ENCODE peak calls at places on chromosomes 2 and 18, in six cellular contexts. W is HCT116, J is PC-9, I is left lung, B is psoas muscle, C is dorsolateral prefrontal cortex. A is an unnamed sample.

GRCh38 chr2:106841886-106842645 is 43.9 kb downstream of the ST6GAL2 start:
- DNase-seq in I (no peak), J (no peak), C (no peak), W (no peak), B (no peak), A (no peak)

GRCh38 chr2:109510136-109511028 is 103.4 kb downstream of the SEPTIN10 start:
- DNase-seq in J (peak), C (peak), W (peak), I (no peak), B (peak), A (peak)

GRCh38 chr18:54939375-54939917 is 19.8 kb downstream of the CCDC68 start:
- DNase-seq in B (no peak), J (no peak), I (no peak), C (no peak), W (no peak), A (no peak)

GRCh38 chr2:241081190-241081642 is 20.9 kb downstream of the MTERF4 start:
- DNase-seq in J (no peak), C (no peak), W (no peak), B (no peak), I (no peak), A (no peak)

GRCh38 chr2:227238242-227239237 is 74.1 kb downstream of the COL4A3 start:
- DNase-seq in B (peak), J (peak), I (no peak), C (peak), W (peak), A (peak)

GRCh38 chr2:28750316-28751101 is 1.1 kb upstream of the PPP1CB start:
- DNase-seq in J (no peak), B (no peak), C (no peak), W (no peak), I (no peak), A (no peak)

GRCh38 chr2:66700181-66700686 is 265.3 kb downstream of the MEIS1 start:
- DNase-seq in I (no peak), J (peak), B (no peak), C (no peak), W (no peak), A (no peak)

GRCh38 chr2:51247252-51247651 is 215.3 kb upstream of the NRXN1 start:
- DNase-seq in B (no peak), J (no peak), I (no peak), C (no peak), W (no peak), A (no peak)

GRCh38 chr2:176582990-176583481 is 313.8 kb downstream of the MTX2 start:
- DNase-seq in B (no peak), W (peak), J (peak), C (no peak), I (no peak), A (no peak)

GRCh38 chr2:180442860-180443644 is 436.0 kb upstream of the CWC22 start:
- DNase-seq in W (no peak), J (no peak), C (no peak), B (no peak), I (no peak), A (no peak)

GRCh38 chr2:164840930-164841718 is 499 bp downstream of the COBLL1 start:
- DNase-seq in C (no peak), B (peak), I (peak), J (peak), W (peak), A (no peak)

GRCh38 chr2:129438501-129439057 is 540.9 kb upstream of the RAB6C start:
- DNase-seq in J (no peak), W (no peak), C (no peak), I (no peak), B (no peak), A (no peak)

GRCh38 chr2:198488964-198489363 is 684.6 kb downstream of the PLCL1 start:
- DNase-seq in C (no peak), B (no peak), I (no peak), J (no peak), W (no peak), A (no peak)

GRCh38 chr2:8630676-8631464 is 51.0 kb upstream of the ID2 start:
- DNase-seq in I (no peak), J (no peak), C (no peak), W (no peak), B (no peak), A (no peak)

GRCh38 chr2:174446531-174446930 is 40.3 kb downstream of the GPR155 start:
- DNase-seq in J (no peak), I (no peak), W (no peak), B (no peak), C (no peak), A (no peak)

GRCh38 chr18:770583-770961 is 41.5 kb downstream of the YES1 start:
- DNase-seq in C (no peak), W (no peak), J (no peak), B (no peak), I (no peak), A (no peak)

GRCh38 chr2:42978887-42979415 is 186.6 kb upstream of the HAAO start:
- DNase-seq in C (no peak), W (no peak), J (no peak), B (no peak), I (no peak), A (no peak)

GRCh38 chr2:157785866-157786662 is 90.1 kb downstream of the ACVR1 start:
- DNase-seq in J (no peak), B (no peak), W (no peak), C (no peak), I (no peak), A (no peak)

GRCh38 chr2:96541753-96542152 is 5.2 kb downstream of the ARID5A start:
- DNase-seq in W (no peak), C (no peak), J (no peak), I (peak), B (no peak), A (no peak)

GRCh38 chr18:74898965-74899364 is 301.3 kb downstream of the ZNF407 start:
- DNase-seq in W (no peak), B (no peak), I (no peak), C (no peak), J (no peak), A (no peak)

GRCh38 chr2:204655101-204655500 is 109.8 kb downstream of the PARD3B start:
- DNase-seq in B (no peak), C (no peak), I (no peak), W (no peak), J (no peak), A (no peak)

GRCh38 chr2:161417428-161418274 is 1.6 kb downstream of the TBR1 start:
- DNase-seq in W (no peak), B (no peak), J (no peak), I (no peak), C (no peak), A (no peak)

GRCh38 chr2:161419338-161419965 is 3.4 kb downstream of the TBR1 start:
- DNase-seq in I (no peak), C (no peak), J (no peak), W (no peak), B (no peak), A (no peak)

GRCh38 chr2:161420406-161421025 is 4.4 kb downstream of the TBR1 start:
- DNase-seq in B (no peak), W (no peak), I (peak), J (no peak), C (no peak), A (no peak)

GRCh38 chr2:161418275-161418714 is 2.2 kb downstream of the TBR1 start:
- DNase-seq in W (no peak), B (no peak), C (no peak), I (no peak), J (no peak), A (no peak)

DNA sequence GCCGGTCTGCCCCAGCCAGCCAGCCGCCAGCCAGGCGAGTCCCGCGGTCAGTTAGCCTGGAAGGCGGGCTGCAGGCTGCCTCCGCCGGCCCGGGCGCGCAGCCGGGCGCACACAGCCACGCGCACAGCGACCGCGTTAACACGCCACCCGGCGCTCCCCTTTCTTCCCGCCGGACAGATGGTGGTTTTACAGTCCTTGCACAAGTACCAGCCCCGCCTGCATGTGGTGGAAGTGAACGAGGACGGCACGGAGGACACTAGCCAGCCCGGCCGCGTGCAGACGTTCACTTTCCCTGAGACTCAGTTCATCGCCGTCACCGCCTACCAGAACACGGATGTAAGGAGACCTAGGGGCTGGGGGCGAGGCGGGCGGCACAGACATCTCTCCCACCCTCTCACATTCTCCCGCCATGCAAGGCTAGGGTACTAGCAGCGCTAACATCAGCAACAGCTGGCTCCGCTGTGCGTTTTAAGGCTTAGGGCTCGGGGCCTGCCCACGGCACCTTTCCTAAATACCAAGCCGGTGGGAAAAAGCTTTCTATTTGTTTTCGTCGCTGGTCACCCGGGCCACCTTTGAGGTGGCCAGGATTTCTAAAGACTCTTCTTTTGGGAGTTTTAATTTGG is 2.7 kb downstream of the TBR1 start:
- DNase-seq in C (no peak), J (no peak), B (no peak), I (peak), W (no peak), A (no peak)
- H3K4me3 ChIP-seq in C (peak), J (no peak), B (peak), I (no peak), W (no peak), A (peak)

GRCh38 chr2:120762341-120763061 is 26.8 kb downstream of the GLI2 start:
- DNase-seq in W (no peak), I (peak), B (no peak), J (no peak), C (no peak), A (no peak)
- H3K4me3 ChIP-seq in W (no peak), I (no peak), B (no peak), J (no peak), C (no peak), A (no peak)

GRCh38 chr2:235027558-235028214 is 75.9 kb downstream of the SH3BP4 start:
- DNase-seq in B (no peak), W (no peak), C (no peak), I (no peak), J (peak), A (no peak)
- H3K4me3 ChIP-seq in B (no peak), W (no peak), C (no peak), I (no peak), J (peak), A (no peak)

GRCh38 chr18:6682437-6683111 is 46.9 kb upstream of the ARHGAP28 start:
- DNase-seq in J (no peak), B (no peak), W (no peak), I (no peak), C (no peak), A (no peak)
- H3K4me3 ChIP-seq in J (no peak), B (no peak), W (no peak), I (no peak), C (no peak), A (no peak)

A was measured in right atrium auricular region.